ENCODE peak calls at places on chromosomes 2 and 18, in four cellular contexts. Y is activated T-cell treated with anti-CD3 and anti-CD28 coated beads, Interleukin-2, amount 50 U/mL, for 1 hour; S is SK-MEL-5; D is naive thymus-derived CD8-positive, alpha-beta T cell. A is an unnamed sample.

GRCh38 chr2:237873382-237873781 is 14.0 kb downstream of the RAMP1 start:
- DNase-seq in Y (no peak), S (no peak), D (no peak), A (no peak)

GRCh38 chr18:13800505-13801259 is 23.3 kb upstream of the MC5R start:
- DNase-seq in Y (peak; percentile 43), D (peak; percentile 30), S (peak; percentile 77), A (no peak)

GRCh38 chr2:54470241-54470938 is 14.3 kb downstream of the SPTBN1 start:
- DNase-seq in Y (no peak), S (no peak), D (no peak), A (peak; percentile 70)

GRCh38 chr2:133952420-133952819 is 301.5 kb upstream of the MGAT5 start:
- DNase-seq in S (no peak), Y (no peak), D (no peak), A (no peak)

GRCh38 chr2:125405816-125406215 is 1250.1 kb upstream of the GYPC start:
- DNase-seq in D (no peak), Y (no peak), S (peak; percentile 7), A (peak; percentile 60)

GRCh38 chr2:18133310-18133709 is 254.8 kb downstream of the KCNS3 start:
- DNase-seq in Y (no peak), S (no peak), D (no peak), A (no peak)

GRCh38 chr2:127504552-127505460 is 21.5 kb downstream of the IWS1 start:
- DNase-seq in Y (no peak), S (no peak), D (no peak), A (no peak)

GRCh38 chr2:181112916-181113315 is 132.5 kb downstream of the UBE2E3 start:
- DNase-seq in D (no peak), Y (no peak), S (no peak), A (no peak)

GRCh38 chr2:101699939-101700442 is 2.5 kb downstream of the MAP4K4 start:
- DNase-seq in S (no peak), Y (no peak), D (no peak), A (peak; percentile 62)

GRCh38 chr2:240205348-240205747 is 64.9 kb upstream of the OTOS start:
- DNase-seq in Y (no peak), D (no peak), S (no peak), A (no peak)

GRCh38 chr2:224111576-224111975 is 72.5 kb upstream of the SERPINE2 start:
- DNase-seq in Y (no peak), D (no peak), S (no peak), A (no peak)

GRCh38 chr18:12060182-12060870 is 33.3 kb upstream of the ANKRD62 start:
- DNase-seq in Y (no peak), S (no peak), D (no peak), A (no peak)

GRCh38 chr2:46850742-46851141 is 64.9 kb downstream of the MCFD2 start:
- DNase-seq in Y (no peak), D (no peak), S (no peak), A (no peak)

GRCh38 chr18:30713299-30713698 is 329.2 kb downstream of the DSC3 start:
- DNase-seq in S (no peak), D (no peak), Y (no peak), A (no peak)

GRCh38 chr2:146734042-146734715 is 1110.7 kb upstream of the ACVR2A start:
- DNase-seq in S (peak; percentile 70), D (no peak), Y (no peak), A (peak; percentile 35)

GRCh38 chr2:176414641-176415040 is 145.4 kb downstream of the MTX2 start:
- DNase-seq in Y (no peak), D (no peak), S (no peak), A (no peak)